ENCODE peak calls at places on chromosomes 6 and 20, in seven cellular contexts. One of them, this sample, is unnamed. For H3K4me1, the result is how much of the 10 kb centered on the place peaks cover.

GRCh38 chr6:118982256-118982911 is 47.4 kb upstream of the MCM9 start:
- DNase-seq in fibroblast of lung: no peak
- DNase-seq in A549: no peak
- DNase-seq in effector memory CD4-positive, alpha-beta T cell: no peak
- DNase-seq in SJSA1: no peak
- DNase-seq in heart left ventricle: no peak
- DNase-seq in psoas muscle: no peak
- DNase-seq in this sample: no peak

GRCh38 chr20:46148313-46149213 is 30.4 kb downstream of the CD40 start:
- DNase-seq in fibroblast of lung: no peak
- DNase-seq in A549: no peak
- DNase-seq in effector memory CD4-positive, alpha-beta T cell: no peak
- DNase-seq in SJSA1: no peak
- DNase-seq in heart left ventricle: no peak
- DNase-seq in psoas muscle: no peak
- DNase-seq in this sample: no peak

GRCh38 chr6:100554228-100554627 is 89.5 kb upstream of the SIM1 start:
- DNase-seq in fibroblast of lung: no peak
- DNase-seq in A549: no peak
- DNase-seq in effector memory CD4-positive, alpha-beta T cell: no peak
- DNase-seq in SJSA1: no peak
- DNase-seq in heart left ventricle: no peak
- DNase-seq in psoas muscle: no peak
- DNase-seq in this sample: no peak

GRCh38 chr6:72702421-72702820 is 80.6 kb downstream of the KCNQ5 start:
- DNase-seq in fibroblast of lung: no peak
- DNase-seq in A549: no peak
- DNase-seq in effector memory CD4-positive, alpha-beta T cell: no peak
- DNase-seq in SJSA1: no peak
- DNase-seq in heart left ventricle: no peak
- DNase-seq in psoas muscle: no peak
- DNase-seq in this sample: no peak

GRCh38 chr6:2875840-2876207 is 27.3 kb downstream of the SERPINB9 start:
- DNase-seq in fibroblast of lung: no peak
- DNase-seq in A549: no peak
- DNase-seq in effector memory CD4-positive, alpha-beta T cell: no peak
- DNase-seq in SJSA1: no peak
- DNase-seq in heart left ventricle: peak
- DNase-seq in psoas muscle: peak
- DNase-seq in this sample: no peak

GRCh38 chr6:159654483-159655098 is 38.5 kb downstream of the SOD2 start:
- DNase-seq in fibroblast of lung: peak
- DNase-seq in A549: peak
- DNase-seq in effector memory CD4-positive, alpha-beta T cell: no peak
- DNase-seq in SJSA1: no peak
- DNase-seq in heart left ventricle: no peak
- DNase-seq in psoas muscle: no peak
- DNase-seq in this sample: no peak

GRCh38 chr20:6384956-6385355 is 262.1 kb upstream of the FERMT1 start:
- DNase-seq in fibroblast of lung: no peak
- DNase-seq in A549: no peak
- DNase-seq in effector memory CD4-positive, alpha-beta T cell: no peak
- DNase-seq in SJSA1: no peak
- DNase-seq in heart left ventricle: no peak
- DNase-seq in psoas muscle: no peak
- DNase-seq in this sample: no peak

GRCh38 chr6:170151235-170152110 is 139.4 kb downstream of the DLL1 start:
- DNase-seq in fibroblast of lung: no peak
- DNase-seq in A549: no peak
- DNase-seq in effector memory CD4-positive, alpha-beta T cell: no peak
- DNase-seq in SJSA1: no peak
- DNase-seq in heart left ventricle: peak
- DNase-seq in psoas muscle: peak
- DNase-seq in this sample: no peak

GRCh38 chr6:1080453-1081328 is 231.2 kb upstream of the FOXQ1 start:
- DNase-seq in fibroblast of lung: no peak
- DNase-seq in A549: no peak
- DNase-seq in effector memory CD4-positive, alpha-beta T cell: no peak
- DNase-seq in SJSA1: no peak
- DNase-seq in heart left ventricle: no peak
- DNase-seq in psoas muscle: no peak
- DNase-seq in this sample: no peak

GRCh38 chr6:30480536-30481156 is 8.7 kb upstream of the HLA-E start:
- DNase-seq in fibroblast of lung: no peak
- DNase-seq in A549: no peak
- DNase-seq in effector memory CD4-positive, alpha-beta T cell: peak
- DNase-seq in SJSA1: no peak
- DNase-seq in heart left ventricle: no peak
- DNase-seq in psoas muscle: no peak
- DNase-seq in this sample: no peak

GRCh38 chr20:17226410-17227198 is at the start of gene PCSK2:
- DNase-seq in fibroblast of lung: peak
- DNase-seq in A549: peak
- DNase-seq in effector memory CD4-positive, alpha-beta T cell: no peak
- DNase-seq in SJSA1: peak
- DNase-seq in heart left ventricle: no peak
- DNase-seq in psoas muscle: peak
- DNase-seq in this sample: peak

GRCh38 chr20:723756-724155 is 44.5 kb downstream of the SLC52A3 start:
- DNase-seq in fibroblast of lung: no peak
- DNase-seq in A549: no peak
- DNase-seq in effector memory CD4-positive, alpha-beta T cell: no peak
- DNase-seq in SJSA1: no peak
- DNase-seq in heart left ventricle: no peak
- DNase-seq in psoas muscle: no peak
- DNase-seq in this sample: no peak

GRCh38 chr6:12602951-12603710 is 113.4 kb upstream of the PHACTR1 start:
- DNase-seq in fibroblast of lung: peak
- DNase-seq in A549: peak
- DNase-seq in effector memory CD4-positive, alpha-beta T cell: no peak
- DNase-seq in SJSA1: no peak
- DNase-seq in heart left ventricle: peak
- DNase-seq in psoas muscle: no peak
- DNase-seq in this sample: no peak

GRCh38 chr6:98027898-98028297 is 744.9 kb upstream of the MMS22L start:
- DNase-seq in fibroblast of lung: no peak
- DNase-seq in A549: no peak
- DNase-seq in effector memory CD4-positive, alpha-beta T cell: no peak
- DNase-seq in SJSA1: no peak
- DNase-seq in heart left ventricle: no peak
- DNase-seq in psoas muscle: no peak
- DNase-seq in this sample: no peak

GRCh38 chr6:112429226-112429625 is 82.1 kb downstream of the RFPL4B start:
- DNase-seq in fibroblast of lung: peak
- DNase-seq in A549: no peak
- DNase-seq in effector memory CD4-positive, alpha-beta T cell: no peak
- DNase-seq in SJSA1: no peak
- DNase-seq in heart left ventricle: no peak
- DNase-seq in psoas muscle: no peak
- DNase-seq in this sample: no peak

GRCh38 chr6:39453956-39454524 is 131.5 kb upstream of the KCNK16 start:
- DNase-seq in fibroblast of lung: no peak
- DNase-seq in A549: no peak
- DNase-seq in effector memory CD4-positive, alpha-beta T cell: no peak
- DNase-seq in SJSA1: no peak
- DNase-seq in heart left ventricle: no peak
- DNase-seq in psoas muscle: no peak
- DNase-seq in this sample: no peak

GRCh38 chr20:52349806-52350205 is 158.2 kb upstream of the ZFP64 start:
- DNase-seq in fibroblast of lung: no peak
- DNase-seq in A549: no peak
- DNase-seq in effector memory CD4-positive, alpha-beta T cell: no peak
- DNase-seq in SJSA1: no peak
- DNase-seq in heart left ventricle: no peak
- DNase-seq in psoas muscle: no peak
- DNase-seq in this sample: no peak

GRCh38 chr6:139943391-139943790 is 568.9 kb upstream of the CITED2 start:
- DNase-seq in fibroblast of lung: peak
- DNase-seq in A549: peak
- DNase-seq in effector memory CD4-positive, alpha-beta T cell: no peak
- DNase-seq in SJSA1: peak
- DNase-seq in heart left ventricle: no peak
- DNase-seq in psoas muscle: no peak
- DNase-seq in this sample: no peak

GRCh38 chr20:46700481-46700880 is 9.0 kb upstream of the SLC2A10 start:
- DNase-seq in fibroblast of lung: no peak
- DNase-seq in A549: no peak
- DNase-seq in effector memory CD4-positive, alpha-beta T cell: no peak
- DNase-seq in SJSA1: no peak
- DNase-seq in heart left ventricle: no peak
- DNase-seq in psoas muscle: no peak
- DNase-seq in this sample: no peak

GRCh38 chr6:33749401-33749800 is 2.7 kb upstream of the IP6K3 start:
- DNase-seq in fibroblast of lung: no peak
- DNase-seq in A549: no peak
- DNase-seq in effector memory CD4-positive, alpha-beta T cell: no peak
- DNase-seq in SJSA1: no peak
- DNase-seq in heart left ventricle: no peak
- DNase-seq in psoas muscle: no peak
- DNase-seq in this sample: no peak

GRCh38 chr6:33746651-33747100 is at the start of gene IP6K3:
- DNase-seq in fibroblast of lung: peak
- DNase-seq in A549: no peak
- DNase-seq in effector memory CD4-positive, alpha-beta T cell: no peak
- DNase-seq in SJSA1: peak
- DNase-seq in heart left ventricle: peak
- DNase-seq in psoas muscle: peak
- DNase-seq in this sample: no peak

GRCh38 chr6:33750244-33750991 is 3.7 kb upstream of the IP6K3 start:
- DNase-seq in fibroblast of lung: peak
- DNase-seq in A549: no peak
- DNase-seq in effector memory CD4-positive, alpha-beta T cell: no peak
- DNase-seq in SJSA1: no peak
- DNase-seq in heart left ventricle: no peak
- DNase-seq in psoas muscle: peak
- DNase-seq in this sample: no peak

GRCh38 chr6:33747823-33748222 is 1.1 kb upstream of the IP6K3 start:
- DNase-seq in fibroblast of lung: no peak
- DNase-seq in A549: no peak
- DNase-seq in effector memory CD4-positive, alpha-beta T cell: no peak
- DNase-seq in SJSA1: no peak
- DNase-seq in heart left ventricle: no peak
- DNase-seq in psoas muscle: no peak
- DNase-seq in this sample: no peak

GRCh38 chr6:33748851-33749250 is 2.1 kb upstream of the IP6K3 start:
- DNase-seq in fibroblast of lung: no peak
- DNase-seq in A549: no peak
- DNase-seq in effector memory CD4-positive, alpha-beta T cell: no peak
- DNase-seq in SJSA1: no peak
- DNase-seq in heart left ventricle: no peak
- DNase-seq in psoas muscle: peak
- DNase-seq in this sample: no peak
- H3K4me1 ChIP-seq in fibroblast of lung: under half
- H3K4me1 ChIP-seq in A549: under half
- H3K4me1 ChIP-seq in effector memory CD4-positive, alpha-beta T cell: under half
- H3K4me1 ChIP-seq in SJSA1: under half
- H3K4me1 ChIP-seq in heart left ventricle: under half
- H3K4me1 ChIP-seq in psoas muscle: under half
- H3K4me1 ChIP-seq in this sample: under half

GRCh38 chr6:116447052-116447451 is 14.1 kb upstream of the CALHM6 start:
- DNase-seq in fibroblast of lung: no peak
- DNase-seq in A549: no peak
- DNase-seq in effector memory CD4-positive, alpha-beta T cell: no peak
- DNase-seq in SJSA1: no peak
- DNase-seq in heart left ventricle: no peak
- DNase-seq in psoas muscle: no peak
- DNase-seq in this sample: no peak

GRCh38 chr6:116444991-116445566 is 16.1 kb upstream of the CALHM6 start:
- DNase-seq in fibroblast of lung: no peak
- DNase-seq in A549: no peak
- DNase-seq in effector memory CD4-positive, alpha-beta T cell: no peak
- DNase-seq in SJSA1: no peak
- DNase-seq in heart left ventricle: no peak
- DNase-seq in psoas muscle: no peak
- DNase-seq in this sample: no peak

GRCh38 chr6:116444575-116444974 is 16.6 kb upstream of the CALHM6 start:
- DNase-seq in fibroblast of lung: no peak
- DNase-seq in A549: no peak
- DNase-seq in effector memory CD4-positive, alpha-beta T cell: no peak
- DNase-seq in SJSA1: no peak
- DNase-seq in heart left ventricle: no peak
- DNase-seq in psoas muscle: no peak
- DNase-seq in this sample: no peak

GRCh38 chr6:116447496-116448011 is 13.6 kb upstream of the CALHM6 start:
- DNase-seq in fibroblast of lung: peak
- DNase-seq in A549: no peak
- DNase-seq in effector memory CD4-positive, alpha-beta T cell: no peak
- DNase-seq in SJSA1: peak
- DNase-seq in heart left ventricle: no peak
- DNase-seq in psoas muscle: no peak
- DNase-seq in this sample: no peak

GRCh38 chr6:116446399-116446798 is 14.8 kb upstream of the CALHM6 start:
- DNase-seq in fibroblast of lung: no peak
- DNase-seq in A549: no peak
- DNase-seq in effector memory CD4-positive, alpha-beta T cell: no peak
- DNase-seq in SJSA1: no peak
- DNase-seq in heart left ventricle: no peak
- DNase-seq in psoas muscle: no peak
- DNase-seq in this sample: no peak
- H3K4me1 ChIP-seq in fibroblast of lung: under half
- H3K4me1 ChIP-seq in A549: under half
- H3K4me1 ChIP-seq in effector memory CD4-positive, alpha-beta T cell: under half
- H3K4me1 ChIP-seq in SJSA1: under half
- H3K4me1 ChIP-seq in heart left ventricle: under half
- H3K4me1 ChIP-seq in psoas muscle: under half
- H3K4me1 ChIP-seq in this sample: under half

DNA sequence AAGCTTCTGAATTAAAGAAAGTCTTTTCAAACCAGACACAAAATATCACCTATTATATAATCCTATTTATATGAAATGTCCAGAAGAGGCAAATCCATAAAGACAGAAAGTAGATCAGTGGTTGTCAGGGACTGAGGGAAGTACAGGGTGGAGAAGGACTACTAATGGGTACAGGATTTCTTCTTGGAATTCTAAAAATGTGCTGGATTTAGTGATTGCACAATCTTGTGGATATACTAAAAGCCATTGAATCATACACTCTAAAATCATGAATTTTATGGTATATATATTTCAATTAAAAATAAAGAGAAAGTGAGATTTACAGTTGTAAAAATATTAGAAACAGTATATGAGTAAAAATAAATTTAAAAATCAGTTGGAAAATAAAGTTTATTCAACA is 18.7 kb upstream of the MC3R start:
- DNase-seq in fibroblast of lung: no peak
- DNase-seq in A549: no peak
- DNase-seq in effector memory CD4-positive, alpha-beta T cell: no peak
- DNase-seq in SJSA1: no peak
- DNase-seq in heart left ventricle: no peak
- DNase-seq in psoas muscle: no peak
- DNase-seq in this sample: no peak
- H3K4me1 ChIP-seq in fibroblast of lung: under half
- H3K4me1 ChIP-seq in A549: under half
- H3K4me1 ChIP-seq in effector memory CD4-positive, alpha-beta T cell: under half
- H3K4me1 ChIP-seq in SJSA1: under half
- H3K4me1 ChIP-seq in heart left ventricle: under half
- H3K4me1 ChIP-seq in psoas muscle: under half
- H3K4me1 ChIP-seq in this sample: under half

DNA sequence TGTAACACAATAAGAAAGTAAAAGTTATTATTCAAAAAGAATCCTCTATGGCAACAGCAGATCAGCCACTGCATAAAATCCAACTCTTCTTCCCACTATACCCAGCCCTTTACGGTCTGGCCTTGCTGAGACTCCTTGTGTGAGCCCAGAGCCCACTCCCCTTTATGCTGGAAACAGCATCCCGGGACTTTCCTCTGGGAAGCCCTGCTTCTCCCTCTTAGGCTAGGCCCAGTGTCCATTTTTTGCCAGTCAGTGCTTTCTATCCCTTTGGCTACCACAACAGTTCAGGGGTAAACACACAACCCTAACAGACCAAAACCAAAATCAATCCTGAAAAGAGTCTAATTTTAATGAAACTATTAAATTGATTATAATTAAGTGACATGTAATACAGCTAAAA is 20.6 kb downstream of the FKBP5 start:
- DNase-seq in fibroblast of lung: no peak
- DNase-seq in A549: no peak
- DNase-seq in effector memory CD4-positive, alpha-beta T cell: no peak
- DNase-seq in SJSA1: no peak
- DNase-seq in heart left ventricle: no peak
- DNase-seq in psoas muscle: peak
- DNase-seq in this sample: no peak
- H3K4me1 ChIP-seq in fibroblast of lung: under half
- H3K4me1 ChIP-seq in A549: under half
- H3K4me1 ChIP-seq in effector memory CD4-positive, alpha-beta T cell: under half
- H3K4me1 ChIP-seq in SJSA1: under half
- H3K4me1 ChIP-seq in heart left ventricle: under half
- H3K4me1 ChIP-seq in psoas muscle: half or more
- H3K4me1 ChIP-seq in this sample: under half

This sample was measured in left lung.